ENCODE peak calls at places on chromosomes 16 and 17, in seven cellular contexts. One of them, this sample, is unnamed.

GRCh38 chr16:67552476-67552875 is 9.8 kb upstream of the CTCF start:
- DNase-seq in sigmoid colon: peak; percentile 64
- DNase-seq in upper lobe of left lung: no peak
- DNase-seq in GM23338: no peak
- DNase-seq in prostate gland: no peak
- DNase-seq in stomach: no peak
- DNase-seq in HCT116: no peak
- DNase-seq in this sample: no peak

GRCh38 chr17:49193513-49194296 is 16.7 kb downstream of the GNGT2 start:
- DNase-seq in stomach: peak; percentile 43
- DNase-seq in sigmoid colon: peak; percentile 85
- DNase-seq in GM23338: peak; percentile 82
- DNase-seq in HCT116: peak; percentile 33
- DNase-seq in upper lobe of left lung: peak; percentile 60
- DNase-seq in prostate gland: peak; percentile 43
- DNase-seq in this sample: no peak

GRCh38 chr17:37476431-37477130 is 13.1 kb upstream of the DUSP14 start:
- DNase-seq in stomach: no peak
- DNase-seq in upper lobe of left lung: no peak
- DNase-seq in GM23338: no peak
- DNase-seq in HCT116: no peak
- DNase-seq in prostate gland: peak; percentile 82
- DNase-seq in sigmoid colon: no peak
- DNase-seq in this sample: no peak

GRCh38 chr17:58789160-58789559 is 33.5 kb downstream of the PPM1E start:
- DNase-seq in HCT116: no peak
- DNase-seq in sigmoid colon: no peak
- DNase-seq in upper lobe of left lung: no peak
- DNase-seq in prostate gland: no peak
- DNase-seq in GM23338: no peak
- DNase-seq in stomach: no peak
- DNase-seq in this sample: no peak

GRCh38 chr17:44191389-44191788 is 4.6 kb downstream of the TMUB2 start:
- DNase-seq in prostate gland: no peak
- DNase-seq in HCT116: no peak
- DNase-seq in upper lobe of left lung: no peak
- DNase-seq in GM23338: no peak
- DNase-seq in sigmoid colon: no peak
- DNase-seq in stomach: no peak
- DNase-seq in this sample: no peak

GRCh38 chr16:54342001-54342776 is 55.6 kb upstream of the IRX3 start:
- DNase-seq in HCT116: no peak
- DNase-seq in stomach: no peak
- DNase-seq in sigmoid colon: peak; percentile 37
- DNase-seq in GM23338: no peak
- DNase-seq in prostate gland: peak; percentile 21
- DNase-seq in upper lobe of left lung: peak; percentile 69
- DNase-seq in this sample: no peak

GRCh38 chr16:71781741-71782140 is 26.9 kb downstream of the AP1G1 start:
- DNase-seq in prostate gland: no peak
- DNase-seq in upper lobe of left lung: no peak
- DNase-seq in HCT116: no peak
- DNase-seq in stomach: no peak
- DNase-seq in GM23338: no peak
- DNase-seq in sigmoid colon: no peak
- DNase-seq in this sample: no peak

GRCh38 chr17:82400830-82401229 is 17.3 kb upstream of the HEXD start:
- DNase-seq in prostate gland: no peak
- DNase-seq in GM23338: no peak
- DNase-seq in sigmoid colon: no peak
- DNase-seq in HCT116: no peak
- DNase-seq in stomach: peak; percentile 49
- DNase-seq in upper lobe of left lung: peak; percentile 81
- DNase-seq in this sample: no peak

GRCh38 chr16:21638573-21638975 is 13.8 kb downstream of the IGSF6 start:
- DNase-seq in upper lobe of left lung: no peak
- DNase-seq in stomach: no peak
- DNase-seq in HCT116: no peak
- DNase-seq in sigmoid colon: no peak
- DNase-seq in GM23338: no peak
- DNase-seq in prostate gland: no peak
- DNase-seq in this sample: no peak

GRCh38 chr17:39270923-39271322 is 45.2 kb upstream of the STAC2 start:
- DNase-seq in HCT116: peak; percentile 8
- DNase-seq in upper lobe of left lung: no peak
- DNase-seq in prostate gland: no peak
- DNase-seq in stomach: no peak
- DNase-seq in sigmoid colon: no peak
- DNase-seq in GM23338: peak; percentile 32
- DNase-seq in this sample: no peak

GRCh38 chr17:73831699-73832098 is 187.5 kb upstream of the SDK2 start:
- DNase-seq in GM23338: no peak
- DNase-seq in stomach: no peak
- DNase-seq in HCT116: no peak
- DNase-seq in prostate gland: no peak
- DNase-seq in upper lobe of left lung: no peak
- DNase-seq in sigmoid colon: no peak
- DNase-seq in this sample: no peak

GRCh38 chr16:84774810-84775209 is 45.0 kb upstream of the CRISPLD2 start:
- DNase-seq in stomach: no peak
- DNase-seq in prostate gland: no peak
- DNase-seq in upper lobe of left lung: no peak
- DNase-seq in sigmoid colon: peak; percentile 86
- DNase-seq in HCT116: no peak
- DNase-seq in GM23338: no peak
- DNase-seq in this sample: no peak

GRCh38 chr17:30450125-30451027 is 26.8 kb upstream of the GOSR1 start:
- DNase-seq in stomach: no peak
- DNase-seq in HCT116: no peak
- DNase-seq in prostate gland: no peak
- DNase-seq in GM23338: no peak
- DNase-seq in sigmoid colon: no peak
- DNase-seq in upper lobe of left lung: no peak
- DNase-seq in this sample: no peak

GRCh38 chr17:74646231-74646630 is 22.7 kb upstream of the CD300E start:
- DNase-seq in prostate gland: no peak
- DNase-seq in sigmoid colon: no peak
- DNase-seq in HCT116: peak; percentile 54
- DNase-seq in GM23338: peak; percentile 68
- DNase-seq in upper lobe of left lung: no peak
- DNase-seq in stomach: no peak
- DNase-seq in this sample: no peak

GRCh38 chr16:685967-686366 is 1.8 kb upstream of the JMJD8 start:
- DNase-seq in GM23338: peak; percentile 61
- DNase-seq in stomach: peak; percentile 76
- DNase-seq in upper lobe of left lung: peak; percentile 45
- DNase-seq in sigmoid colon: no peak
- DNase-seq in HCT116: no peak
- DNase-seq in prostate gland: no peak
- DNase-seq in this sample: no peak

GRCh38 chr17:46977348-46977747 is 1.7 kb downstream of the RPRML start:
- DNase-seq in sigmoid colon: no peak
- DNase-seq in stomach: peak; percentile 39
- DNase-seq in prostate gland: no peak
- DNase-seq in GM23338: peak; percentile 97
- DNase-seq in upper lobe of left lung: no peak
- DNase-seq in HCT116: no peak
- DNase-seq in this sample: no peak

GRCh38 chr17:5933430-5933829 is 136.7 kb upstream of the WSCD1 start:
- DNase-seq in sigmoid colon: no peak
- DNase-seq in HCT116: no peak
- DNase-seq in GM23338: no peak
- DNase-seq in upper lobe of left lung: no peak
- DNase-seq in stomach: no peak
- DNase-seq in prostate gland: no peak
- DNase-seq in this sample: no peak

GRCh38 chr16:86344586-86344871 is 165.8 kb upstream of the FOXF1 start:
- DNase-seq in sigmoid colon: peak; percentile 63
- DNase-seq in upper lobe of left lung: no peak
- DNase-seq in HCT116: no peak
- DNase-seq in GM23338: no peak
- DNase-seq in prostate gland: no peak
- DNase-seq in stomach: no peak
- DNase-seq in this sample: no peak

GRCh38 chr16:67277294-67277998 is 1.9 kb upstream of the PLEKHG4 start:
- DNase-seq in upper lobe of left lung: peak; percentile 40
- DNase-seq in GM23338: no peak
- DNase-seq in sigmoid colon: peak; percentile 74
- DNase-seq in stomach: no peak
- DNase-seq in prostate gland: no peak
- DNase-seq in HCT116: peak; percentile 84
- DNase-seq in this sample: no peak

GRCh38 chr17:55895112-55895759 is 144.4 kb downstream of the PCTP start:
- DNase-seq in HCT116: no peak
- DNase-seq in GM23338: no peak
- DNase-seq in upper lobe of left lung: no peak
- DNase-seq in sigmoid colon: no peak
- DNase-seq in stomach: no peak
- DNase-seq in prostate gland: no peak
- DNase-seq in this sample: no peak
- H3K27me3 ChIP-seq in HCT116: peaks cover 4% of the 10 kb centered on the region
- H3K27me3 ChIP-seq in GM23338: no peaks in the 10 kb centered on the region
- H3K27me3 ChIP-seq in upper lobe of left lung: no peaks in the 10 kb centered on the region
- H3K27me3 ChIP-seq in sigmoid colon: no peaks in the 10 kb centered on the region
- H3K27me3 ChIP-seq in stomach: no peaks in the 10 kb centered on the region
- H3K27me3 ChIP-seq in prostate gland: no peaks in the 10 kb centered on the region
- H3K27me3 ChIP-seq in this sample: no peaks in the 10 kb centered on the region

GRCh38 chr16:88811850-88812736 is at the start of gene APRT:
- DNase-seq in upper lobe of left lung: peak; percentile 94
- DNase-seq in stomach: peak; percentile 96
- DNase-seq in sigmoid colon: peak; percentile 97
- DNase-seq in GM23338: peak; percentile 90
- DNase-seq in prostate gland: peak; percentile 90
- DNase-seq in HCT116: peak; percentile 91
- DNase-seq in this sample: peak; percentile 97

GRCh38 chr16:88811600-88811849 is 203 bp downstream of the APRT start:
- DNase-seq in upper lobe of left lung: no peak
- DNase-seq in stomach: no peak
- DNase-seq in sigmoid colon: no peak
- DNase-seq in prostate gland: no peak
- DNase-seq in GM23338: no peak
- DNase-seq in HCT116: no peak
- DNase-seq in this sample: no peak

GRCh38 chr16:88815227-88815626 is 3.5 kb upstream of the APRT start:
- DNase-seq in upper lobe of left lung: no peak
- DNase-seq in HCT116: no peak
- DNase-seq in prostate gland: no peak
- DNase-seq in GM23338: no peak
- DNase-seq in stomach: no peak
- DNase-seq in sigmoid colon: no peak
- DNase-seq in this sample: no peak

GRCh38 chr16:88814144-88814502 is 2.4 kb upstream of the APRT start:
- DNase-seq in GM23338: no peak
- DNase-seq in prostate gland: no peak
- DNase-seq in upper lobe of left lung: no peak
- DNase-seq in HCT116: no peak
- DNase-seq in sigmoid colon: no peak
- DNase-seq in stomach: no peak
- DNase-seq in this sample: no peak

DNA sequence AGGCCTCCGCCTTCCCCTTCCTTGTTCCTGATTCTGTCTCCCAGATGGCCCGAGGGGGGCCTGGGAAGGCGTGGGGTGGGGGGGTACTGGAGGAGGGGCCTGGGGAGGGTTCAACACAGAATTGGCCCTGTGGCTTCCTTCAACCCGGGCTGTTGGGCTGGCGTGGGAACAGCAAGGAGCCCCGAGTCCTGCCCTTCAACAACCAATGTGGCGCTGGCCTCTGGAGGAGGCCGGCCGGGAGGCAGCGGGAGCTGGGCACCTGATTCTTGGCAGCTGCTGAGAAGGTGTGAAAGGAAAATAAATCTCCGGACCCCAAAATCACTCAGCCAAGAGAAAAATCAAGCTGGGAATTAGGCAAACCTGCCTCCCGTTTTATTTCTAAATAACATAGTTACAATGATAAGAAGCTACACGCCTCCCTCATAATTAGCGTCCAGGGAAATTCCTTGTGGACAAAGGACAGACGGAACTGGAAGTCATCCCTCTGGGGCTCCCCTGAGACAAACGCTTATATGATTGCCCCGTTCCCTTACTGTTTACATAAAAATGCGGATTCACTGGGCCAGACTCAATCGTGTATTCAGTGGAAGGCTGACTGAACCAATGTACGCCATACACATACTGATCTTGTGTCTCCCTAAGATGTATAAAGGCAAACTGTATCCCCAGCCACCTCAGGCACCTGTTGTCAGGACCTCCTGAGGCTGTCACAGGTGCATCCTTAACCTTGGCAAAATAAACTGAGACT is 1.8 kb upstream of the APRT start:
- DNase-seq in prostate gland: no peak
- DNase-seq in sigmoid colon: no peak
- DNase-seq in HCT116: no peak
- DNase-seq in upper lobe of left lung: no peak
- DNase-seq in GM23338: no peak
- DNase-seq in stomach: no peak
- DNase-seq in this sample: no peak
- TF ChIP-seq POLR2AphosphoS5 in prostate gland: no peak
- TF ChIP-seq POLR2AphosphoS5 in sigmoid colon: no peak
- TF ChIP-seq POLR2AphosphoS5 in HCT116: peak; percentile 9
- TF ChIP-seq POLR2AphosphoS5 in upper lobe of left lung: no peak
- TF ChIP-seq POLR2AphosphoS5 in GM23338: no peak
- TF ChIP-seq POLR2AphosphoS5 in stomach: no peak
- TF ChIP-seq POLR2AphosphoS5 in this sample: no peak

GRCh38 chr16:8590811-8591210 is 500 bp upstream of the TMEM114 start:
- DNase-seq in HCT116: no peak
- DNase-seq in stomach: no peak
- DNase-seq in sigmoid colon: no peak
- DNase-seq in GM23338: no peak
- DNase-seq in prostate gland: no peak
- DNase-seq in upper lobe of left lung: no peak
- DNase-seq in this sample: no peak
- H3K27me3 ChIP-seq in HCT116: peaks cover 5% of the 10 kb centered on the region
- H3K27me3 ChIP-seq in stomach: peaks cover 72% of the 10 kb centered on the region
- H3K27me3 ChIP-seq in sigmoid colon: peaks cover 34% of the 10 kb centered on the region
- H3K27me3 ChIP-seq in GM23338: peaks cover 62% of the 10 kb centered on the region
- H3K27me3 ChIP-seq in prostate gland: peaks cover 4% of the 10 kb centered on the region
- H3K27me3 ChIP-seq in upper lobe of left lung: peaks cover 19% of the 10 kb centered on the region
- H3K27me3 ChIP-seq in this sample: peaks cover 54% of the 10 kb centered on the region

GRCh38 chr16:47886631-47887415 is 269.0 kb downstream of the ABCC12 start:
- DNase-seq in sigmoid colon: no peak
- DNase-seq in stomach: no peak
- DNase-seq in HCT116: no peak
- DNase-seq in upper lobe of left lung: no peak
- DNase-seq in prostate gland: no peak
- DNase-seq in GM23338: no peak
- DNase-seq in this sample: no peak
- TF ChIP-seq POLR2AphosphoS5 in sigmoid colon: no peak
- TF ChIP-seq POLR2AphosphoS5 in stomach: no peak
- TF ChIP-seq POLR2AphosphoS5 in HCT116: no peak
- TF ChIP-seq POLR2AphosphoS5 in upper lobe of left lung: no peak
- TF ChIP-seq POLR2AphosphoS5 in prostate gland: no peak
- TF ChIP-seq POLR2AphosphoS5 in GM23338: no peak
- TF ChIP-seq POLR2AphosphoS5 in this sample: no peak

DNA sequence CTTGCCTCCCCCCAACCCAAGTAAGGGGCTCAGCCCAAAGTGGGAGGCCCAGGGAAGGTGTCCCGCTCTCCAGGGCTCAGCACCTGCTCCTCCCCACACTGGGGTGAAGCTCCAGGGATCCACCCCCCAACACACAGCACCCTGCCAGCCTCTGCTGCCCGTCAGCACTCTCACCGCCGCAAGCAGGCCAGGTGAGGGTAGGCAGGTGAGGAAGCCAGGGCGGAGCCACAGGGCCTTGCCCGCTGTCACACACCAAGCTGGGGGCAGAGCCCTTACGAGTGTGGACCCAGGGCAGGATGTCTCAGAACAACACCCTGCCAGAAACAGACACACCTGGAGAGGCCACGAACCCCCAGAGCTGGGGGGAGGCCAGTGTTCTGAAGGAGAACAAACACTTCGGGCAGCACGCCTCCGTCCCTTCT is 19.5 kb downstream of the PLLP start:
- DNase-seq in sigmoid colon: peak; percentile 35
- DNase-seq in stomach: peak; percentile 94
- DNase-seq in prostate gland: peak; percentile 77
- DNase-seq in HCT116: no peak
- DNase-seq in upper lobe of left lung: peak; percentile 92
- DNase-seq in GM23338: no peak
- DNase-seq in this sample: no peak
- H3K27me3 ChIP-seq in sigmoid colon: no peaks in the 10 kb centered on the region
- H3K27me3 ChIP-seq in stomach: no peaks in the 10 kb centered on the region
- H3K27me3 ChIP-seq in prostate gland: no peaks in the 10 kb centered on the region
- H3K27me3 ChIP-seq in HCT116: no peaks in the 10 kb centered on the region
- H3K27me3 ChIP-seq in upper lobe of left lung: no peaks in the 10 kb centered on the region
- H3K27me3 ChIP-seq in GM23338: no peaks in the 10 kb centered on the region
- H3K27me3 ChIP-seq in this sample: no peaks in the 10 kb centered on the region

This sample was measured in suprapubic skin.